ENCODE peak calls at places on chromosomes 4 and X, in five cellular contexts. J is HuH-7.5, A is HFFc6, M is A673, K is iris pigment epithelial cell. S is an unnamed sample.

GRCh38 chr4:138291431-138291830 is 49.3 kb upstream of the SLC7A11 start:
- DNase-seq in J (no peak), A (no peak), M (no peak), K (no peak), S (no peak)

GRCh38 chrX:38636949-38637819 is 75.8 kb downstream of the TSPAN7 start:
- DNase-seq in J (no peak), A (no peak), M (peak), K (no peak), S (no peak)

GRCh38 chrX:154653048-154653401 is 354 bp downstream of the CTAG2 start:
- DNase-seq in J (no peak), A (no peak), M (no peak), K (no peak), S (no peak)

GRCh38 chr4:156999175-156999517 is 27.5 kb upstream of the PDGFC start:
- DNase-seq in J (no peak), A (peak), M (peak), K (peak), S (peak)

GRCh38 chr4:55865228-55865806 is 11.9 kb downstream of the EXOC1 start:
- DNase-seq in J (no peak), A (peak), M (no peak), K (peak), S (no peak)

GRCh38 chrX:24169211-24169610 is 19.7 kb downstream of the ZFX start:
- DNase-seq in J (no peak), A (no peak), M (no peak), K (no peak), S (no peak)

GRCh38 chrX:111447298-111447697 is 35.3 kb upstream of the DCX start:
- DNase-seq in J (no peak), A (no peak), M (peak), K (no peak), S (no peak)

GRCh38 chr4:125849869-125850268 is 535.1 kb downstream of the FAT4 start:
- DNase-seq in J (no peak), A (peak), M (peak), K (peak), S (peak)

GRCh38 chr4:94457692-94458106 is 6.0 kb downstream of the PDLIM5 start:
- DNase-seq in J (no peak), A (no peak), M (no peak), K (no peak), S (no peak)

GRCh38 chr4:10023050-10023419 is 1.7 kb upstream of the SLC2A9 start:
- DNase-seq in J (no peak), A (no peak), M (no peak), K (no peak), S (no peak)

GRCh38 chrX:150499240-150499639 is 69.2 kb upstream of the MTM1 start:
- DNase-seq in J (no peak), A (no peak), M (no peak), K (no peak), S (no peak)

GRCh38 chrX:124098089-124098488 is 136.6 kb downstream of the STAG2 start:
- DNase-seq in J (no peak), A (peak), M (peak), K (peak), S (peak)

GRCh38 chr4:183289688-183290087 is 30.4 kb downstream of the CLDN22 start:
- DNase-seq in J (no peak), A (no peak), M (peak), K (no peak), S (no peak)

GRCh38 chr4:99947190-99947578 is 766 bp upstream of the DNAJB14 start:
- DNase-seq in J (no peak), A (no peak), M (peak), K (no peak), S (no peak)

GRCh38 chrX:3589474-3589873 is 124.0 kb downstream of the PRKX start:
- DNase-seq in J (no peak), A (no peak), M (no peak), K (no peak), S (no peak)

GRCh38 chr4:107994894-107995293 is 5.2 kb downstream of the HADH start:
- DNase-seq in J (no peak), A (no peak), M (no peak), K (no peak), S (no peak)

GRCh38 chrX:102745513-102746133 is 25.1 kb downstream of the GPRASP3 start:
- DNase-seq in J (no peak), A (no peak), M (peak), K (no peak), S (no peak)

GRCh38 chr4:8553958-8554357 is 26.2 kb upstream of the GPR78 start:
- DNase-seq in J (no peak), A (no peak), M (no peak), K (no peak), S (no peak)

GRCh38 chrX:110212299-110212698 is 105.6 kb downstream of the AMMECR1 start:
- DNase-seq in J (no peak), A (no peak), M (no peak), K (no peak), S (no peak)

GRCh38 chr4:80610845-80611244 is 275.3 kb downstream of the CFAP299 start:
- DNase-seq in J (no peak), A (peak), M (no peak), K (peak), S (no peak)

GRCh38 chrX:15631637-15632036 is 30.9 kb upstream of the ACE2 start:
- DNase-seq in J (no peak), A (no peak), M (no peak), K (no peak), S (no peak)

GRCh38 chrX:116204947-116205346 is 34.4 kb downstream of the AGTR2 start:
- DNase-seq in J (no peak), A (no peak), M (peak), K (peak), S (no peak)

GRCh38 chrX:118117069-118117405 is 427 bp upstream of the KLHL13 start:
- DNase-seq in J (no peak), A (no peak), M (peak), K (no peak), S (no peak)

GRCh38 chrX:120453985-120454384 is 15.1 kb downstream of the LAMP2 start:
- DNase-seq in J (no peak), A (peak), M (no peak), K (peak), S (no peak)

GRCh38 chr4:164343472-164343976 is 410.4 kb upstream of the SMIM31 start:
- DNase-seq in J (no peak), A (no peak), M (no peak), K (no peak), S (no peak)

GRCh38 chr4:76782837-76783236 is 115.1 kb downstream of the SOWAHB start:
- DNase-seq in J (no peak), A (peak), M (no peak), K (peak), S (peak)

GRCh38 chrX:11664211-11664888 is 1.4 kb downstream of the ARHGAP6 start:
- DNase-seq in J (no peak), A (no peak), M (no peak), K (peak), S (no peak)

GRCh38 chr4:72842323-72842722 is 227.2 kb downstream of the COX18 start:
- DNase-seq in J (no peak), A (no peak), M (no peak), K (peak), S (no peak)

GRCh38 chrX:136047969-136048368 is 62.7 kb downstream of the SLC9A6 start:
- DNase-seq in J (no peak), A (peak), M (no peak), K (peak), S (no peak)

GRCh38 chr4:119118397-119118796 is 17.2 kb upstream of the MYOZ2 start:
- DNase-seq in J (no peak), A (no peak), M (no peak), K (peak), S (no peak)

GRCh38 chrX:116436358-116436816 is at the start of gene SLC6A14:
- DNase-seq in J (peak), A (no peak), M (no peak), K (no peak), S (no peak)

GRCh38 chr4:170089743-170090666 is at the start of gene AADAT:
- DNase-seq in J (peak), A (peak), M (peak), K (peak), S (peak)

GRCh38 chrX:45712067-45712466 is 511.4 kb upstream of the DIPK2B start:
- DNase-seq in J (no peak), A (peak), M (no peak), K (peak), S (peak)

GRCh38 chr4:40255722-40256281 is 59.0 kb downstream of the RHOH start:
- DNase-seq in J (peak), A (peak), M (peak), K (peak), S (peak)

GRCh38 chrX:135572436-135572835 is 52.0 kb downstream of the INTS6L start:
- DNase-seq in J (no peak), A (no peak), M (no peak), K (no peak), S (no peak)

GRCh38 chrX:15301924-15302323 is 13.5 kb downstream of the ASB11 start:
- DNase-seq in J (no peak), A (no peak), M (no peak), K (peak), S (no peak)

S was measured in GM04503.